ENCODE peak calls at places on chromosomes 16 and 17, in eight cellular contexts. X is transverse colon, D is GM23248, A is spleen, M is tibial artery, C is thoracic aorta, P is testis, N is cardiac muscle cell. E is an unnamed sample.

GRCh38 chr17:82105882-82106696 is 8.1 kb upstream of the FASN start:
- DNase-seq in X (peak; percentile 78), D (peak; percentile 50), A (peak; percentile 91), M (no peak), C (no peak), P (peak; percentile 46), N (peak; percentile 73), E (peak; percentile 94)

GRCh38 chr17:39750131-39751015 is 12.6 kb downstream of the GRB7 start:
- DNase-seq in X (peak; percentile 11), D (no peak), A (peak; percentile 63), M (no peak), C (no peak), P (peak; percentile 42), N (peak; percentile 80), E (no peak)

GRCh38 chr17:34254651-34255380 is at the start of gene CCL2:
- DNase-seq in X (peak; percentile 50), D (peak; percentile 78), A (no peak), M (peak; percentile 85), C (peak; percentile 60), P (peak; percentile 84), N (peak; percentile 52), E (peak; percentile 69)

GRCh38 chr17:2158011-2158410 is 103.1 kb downstream of the HIC1 start:
- DNase-seq in X (no peak), D (peak; percentile 92), A (no peak), M (peak; percentile 58), C (no peak), P (no peak), N (no peak), E (no peak)

GRCh38 chr17:61408151-61409041 is 8.8 kb downstream of the TBX2 start:
- DNase-seq in X (no peak), D (no peak), A (peak; percentile 64), M (peak; percentile 19), C (no peak), P (no peak), N (no peak), E (peak; percentile 31)

GRCh38 chr17:78940708-78941107 is 15.5 kb upstream of the TIMP2 start:
- DNase-seq in X (no peak), D (no peak), A (no peak), M (no peak), C (no peak), P (no peak), N (no peak), E (peak; percentile 33)

GRCh38 chr17:72972263-72972951 is 120.1 kb downstream of the SLC39A11 start:
- DNase-seq in X (no peak), D (no peak), A (no peak), M (no peak), C (no peak), P (no peak), N (no peak), E (no peak)

GRCh38 chr17:75558666-75559530 is 28.7 kb upstream of the MYO15B start:
- DNase-seq in X (no peak), D (no peak), A (no peak), M (no peak), C (no peak), P (no peak), N (no peak), E (no peak)

GRCh38 chr16:68503334-68503733 is 35.8 kb upstream of the ZFP90 start:
- DNase-seq in X (no peak), D (peak; percentile 80), A (no peak), M (no peak), C (no peak), P (no peak), N (no peak), E (no peak)

GRCh38 chr16:84059946-84060901 is 17.6 kb upstream of the SLC38A8 start:
- DNase-seq in X (no peak), D (no peak), A (no peak), M (no peak), C (no peak), P (peak; percentile 13), N (no peak), E (no peak)

GRCh38 chr16:11875721-11876120 is 24.4 kb upstream of the RSL1D1 start:
- DNase-seq in X (no peak), D (no peak), A (no peak), M (no peak), C (no peak), P (no peak), N (no peak), E (no peak)

GRCh38 chr16:67935096-67935401 is 1.6 kb downstream of the PSMB10 start:
- DNase-seq in X (no peak), D (peak; percentile 36), A (no peak), M (no peak), C (no peak), P (no peak), N (peak; percentile 24), E (no peak)

GRCh38 chr17:65027305-65027704 is 29.2 kb downstream of the GNA13 start:
- DNase-seq in X (no peak), D (peak; percentile 81), A (no peak), M (no peak), C (no peak), P (no peak), N (no peak), E (peak; percentile 61)

GRCh38 chr16:85300451-85300968 is 188.2 kb upstream of the CIBAR2 start:
- DNase-seq in X (no peak), D (no peak), A (no peak), M (no peak), C (no peak), P (no peak), N (no peak), E (no peak)

GRCh38 chr17:80945736-80946135 is 45.9 kb upstream of the CHMP6 start:
- DNase-seq in X (no peak), D (no peak), A (peak; percentile 50), M (peak; percentile 19), C (no peak), P (no peak), N (no peak), E (no peak)

GRCh38 chr17:55295411-55296170 is 30.8 kb downstream of the HLF start:
- DNase-seq in X (peak; percentile 66), D (peak; percentile 62), A (no peak), M (peak; percentile 58), C (no peak), P (peak; percentile 66), N (peak; percentile 51), E (peak; percentile 84)

GRCh38 chr17:75765981-75766380 is 989 bp upstream of the GALK1 start:
- DNase-seq in X (no peak), D (no peak), A (peak; percentile 73), M (no peak), C (no peak), P (no peak), N (no peak), E (no peak)

GRCh38 chr17:77449908-77450741 is 309.4 kb downstream of the SEC14L1 start:
- DNase-seq in X (peak; percentile 80), D (peak; percentile 78), A (peak; percentile 85), M (peak; percentile 64), C (no peak), P (peak; percentile 97), N (peak; percentile 59), E (peak; percentile 76)

GRCh38 chr16:82867425-82867824 is 240.7 kb downstream of the CDH13 start:
- DNase-seq in X (no peak), D (no peak), A (no peak), M (no peak), C (no peak), P (no peak), N (no peak), E (no peak)

GRCh38 chr17:50562266-50563094 is 2.0 kb downstream of the CACNA1G start:
- DNase-seq in X (no peak), D (peak; percentile 37), A (no peak), M (no peak), C (no peak), P (no peak), N (no peak), E (no peak)

GRCh38 chr17:50561796-50562195 is 1.3 kb downstream of the CACNA1G start:
- DNase-seq in X (no peak), D (no peak), A (no peak), M (no peak), C (no peak), P (no peak), N (no peak), E (no peak)

GRCh38 chr17:50559674-50560184 is 786 bp upstream of the CACNA1G start:
- DNase-seq in X (peak; percentile 69), D (peak; percentile 83), A (no peak), M (peak; percentile 79), C (peak; percentile 38), P (peak; percentile 79), N (peak; percentile 81), E (peak; percentile 95)

GRCh38 chr17:50560185-50560824 is at the start of gene CACNA1G:
- DNase-seq in X (peak; percentile 92), D (peak; percentile 95), A (peak; percentile 93), M (peak; percentile 91), C (peak; percentile 69), P (peak; percentile 91), N (peak; percentile 96), E (peak; percentile 97)

GRCh38 chr17:50560931-50561750 is 626 bp downstream of the CACNA1G start:
- DNase-seq in X (no peak), D (peak; percentile 50), A (no peak), M (no peak), C (no peak), P (no peak), N (peak; percentile 56), E (no peak)
- H3K4me1 ChIP-seq in X (peaks cover 46% of the 10 kb centered on the region), D (peaks cover 13% of the 10 kb centered on the region), A (peaks cover 66% of the 10 kb centered on the region), M (peaks cover 68% of the 10 kb centered on the region), C (peaks cover 50% of the 10 kb centered on the region), P (peaks cover 31% of the 10 kb centered on the region), N (peaks cover 33% of the 10 kb centered on the region), E (peaks cover 16% of the 10 kb centered on the region)

DNA sequence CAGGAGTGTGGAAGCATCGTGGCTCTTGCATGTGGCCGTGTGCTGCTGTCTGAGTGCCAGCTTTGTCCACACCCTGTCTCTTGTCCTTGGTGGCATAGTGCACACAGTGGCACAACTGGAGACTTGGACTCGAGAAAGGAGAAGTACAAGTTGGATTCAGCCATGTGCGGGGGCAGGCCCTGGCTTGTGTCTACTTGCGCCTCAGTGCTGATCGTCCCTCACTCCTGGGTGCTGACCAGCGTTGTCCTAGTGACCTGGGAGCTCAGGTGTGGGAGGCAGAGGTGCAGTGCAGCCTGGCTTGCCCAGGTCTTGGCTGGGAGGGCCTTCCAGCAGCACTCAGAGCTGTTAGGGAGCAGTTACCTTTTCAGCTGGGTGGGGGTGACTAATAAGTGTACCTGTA is 20.6 kb downstream of the MPRIP start:
- DNase-seq in X (no peak), D (no peak), A (peak; percentile 70), M (peak; percentile 28), C (no peak), P (no peak), N (no peak), E (no peak)
- H3K4me1 ChIP-seq in X (peaks cover 55% of the 10 kb centered on the region), D (peaks cover 18% of the 10 kb centered on the region), A (peaks cover 100% of the 10 kb centered on the region), M (peaks cover 74% of the 10 kb centered on the region), C (peaks cover 79% of the 10 kb centered on the region), P (peaks cover 21% of the 10 kb centered on the region), N (no peaks in the 10 kb centered on the region), E (peaks cover 15% of the 10 kb centered on the region)

GRCh38 chr17:17460038-17460437 is 16.8 kb upstream of the MED9 start:
- DNase-seq in X (no peak), D (no peak), A (no peak), M (no peak), C (no peak), P (no peak), N (no peak), E (no peak)
- H3K4me1 ChIP-seq in X (peaks cover 5% of the 10 kb centered on the region), D (no peaks in the 10 kb centered on the region), A (no peaks in the 10 kb centered on the region), M (no peaks in the 10 kb centered on the region), C (no peaks in the 10 kb centered on the region), P (no peaks in the 10 kb centered on the region), N (no peaks in the 10 kb centered on the region), E (no peaks in the 10 kb centered on the region)

DNA sequence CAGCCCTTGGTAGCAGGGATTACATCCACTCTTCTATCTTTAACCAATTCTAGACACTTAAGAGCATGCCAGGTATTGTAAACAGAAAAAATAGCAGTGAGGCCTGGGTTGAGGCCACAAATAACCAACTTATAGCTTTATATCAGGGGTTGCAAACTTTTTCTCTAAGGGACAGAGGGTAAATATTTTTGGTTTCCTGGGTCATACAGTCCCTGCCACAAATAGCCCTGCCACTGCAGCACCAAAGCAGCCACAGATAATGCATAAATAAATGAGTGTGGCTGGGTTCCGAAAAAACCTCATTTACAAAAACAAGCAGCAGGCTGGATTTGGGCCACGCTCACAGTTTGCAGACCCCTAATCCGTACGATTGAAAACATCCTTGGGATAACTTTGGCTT is 46.7 kb downstream of the STAT3 start:
- DNase-seq in X (no peak), D (no peak), A (no peak), M (no peak), C (no peak), P (no peak), N (no peak), E (no peak)
- H3K4me1 ChIP-seq in X (peaks cover 11% of the 10 kb centered on the region), D (peaks cover 16% of the 10 kb centered on the region), A (peaks cover 68% of the 10 kb centered on the region), M (no peaks in the 10 kb centered on the region), C (peaks cover 4% of the 10 kb centered on the region), P (no peaks in the 10 kb centered on the region), N (peaks cover 14% of the 10 kb centered on the region), E (no peaks in the 10 kb centered on the region)

E was measured in Caco-2.